ENCODE peak calls at places on chromosome 6, in four cellular contexts. U is tibial artery, B is lower lobe of right lung, L is heart left ventricle. G is an unnamed sample.

GRCh38 chr6:81450180-81450579 is 302.3 kb downstream of the TENT5A start:
- DNase-seq in L (no peak), B (no peak), U (no peak), G (no peak)

GRCh38 chr6:16129623-16130243 is 847 bp downstream of the MYLIP start:
- DNase-seq in B (peak; percentile 67), U (no peak), L (peak; percentile 73), G (peak; percentile 43)

GRCh38 chr6:68724054-68724453 is 89.0 kb downstream of the ADGRB3 start:
- DNase-seq in U (no peak), B (no peak), L (no peak), G (no peak)

GRCh38 chr6:5084787-5085637 is at the start of gene PPP1R3G:
- DNase-seq in U (peak; percentile 51), B (peak; percentile 54), L (peak; percentile 83), G (peak; percentile 84)

GRCh38 chr6:114558153-114558552 is 215.3 kb upstream of the HS3ST5 start:
- DNase-seq in L (no peak), U (no peak), B (no peak), G (no peak)

GRCh38 chr6:31131595-31131994 is 7.3 kb downstream of the PSORS1C2 start:
- DNase-seq in L (no peak), U (no peak), B (no peak), G (no peak)

GRCh38 chr6:162056061-162056460 is 671.5 kb downstream of the PRKN start:
- DNase-seq in L (no peak), B (no peak), U (no peak), G (no peak)

GRCh38 chr6:168145747-168146596 is 67.0 kb upstream of the FRMD1 start:
- DNase-seq in L (no peak), B (no peak), U (no peak), G (no peak)

GRCh38 chr6:168158980-168159349 is 80.0 kb upstream of the FRMD1 start:
- DNase-seq in L (no peak), B (no peak), U (no peak), G (no peak)

GRCh38 chr6:115540077-115540869 is 520.4 kb downstream of the FRK start:
- DNase-seq in L (no peak), U (no peak), B (no peak), G (no peak)

GRCh38 chr6:2546941-2547716 is 203.6 kb downstream of the MYLK4 start:
- DNase-seq in U (no peak), L (no peak), B (no peak), G (no peak)

GRCh38 chr6:43926644-43927524 is 156.9 kb downstream of the VEGFA start:
- DNase-seq in B (peak; percentile 57), U (peak; percentile 60), L (no peak), G (peak; percentile 61)

GRCh38 chr6:22447191-22447590 is 122.2 kb upstream of the HDGFL1 start:
- DNase-seq in B (no peak), U (no peak), L (no peak), G (no peak)

GRCh38 chr6:90385914-90386313 is 89.3 kb upstream of the BACH2 start:
- DNase-seq in B (no peak), L (no peak), U (no peak), G (no peak)

GRCh38 chr6:134826889-134827737 is 122.8 kb downstream of the ALDH8A1 start:
- DNase-seq in B (no peak), L (peak; percentile 81), U (peak; percentile 93), G (no peak)

GRCh38 chr6:42394151-42394550 is 57.6 kb downstream of the TRERF1 start:
- DNase-seq in B (no peak), U (no peak), L (no peak), G (no peak)

DNA sequence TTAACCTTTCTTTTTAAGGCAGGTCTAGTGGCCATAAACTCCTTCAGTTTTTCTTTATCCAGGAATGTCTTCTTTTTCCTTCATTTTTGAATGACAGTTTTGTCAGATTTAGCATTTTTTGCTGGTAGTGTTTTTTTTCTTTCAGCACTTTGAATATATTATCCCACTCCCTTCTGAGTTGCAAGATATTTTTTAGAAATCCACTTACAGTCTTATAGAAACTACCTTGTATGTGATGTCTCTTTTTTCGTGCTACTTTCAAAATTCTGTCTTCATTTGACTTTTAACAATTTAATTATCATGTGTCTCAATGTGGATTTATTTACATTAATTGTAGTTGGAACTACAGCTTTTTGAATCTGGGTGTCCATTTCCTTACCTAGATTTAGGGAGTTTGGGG is 284.4 kb upstream of the RNF217 start:
- DNase-seq in L (no peak), U (no peak), B (no peak), G (no peak)
- H3K9me3 ChIP-seq in L (peaks cover 52% of the 10 kb centered on the region), U (peaks cover 35% of the 10 kb centered on the region), B (peaks cover 17% of the 10 kb centered on the region), G (no peaks in the 10 kb centered on the region)

GRCh38 chr6:33958208-33958862 is 154.5 kb upstream of the MLN start:
- DNase-seq in U (no peak), B (no peak), L (peak; percentile 37), G (no peak)

GRCh38 chr6:33960345-33961313 is 156.8 kb upstream of the MLN start:
- DNase-seq in L (peak; percentile 47), U (no peak), B (no peak), G (no peak)

GRCh38 chr6:33957391-33958207 is 153.8 kb upstream of the MLN start:
- DNase-seq in U (no peak), L (peak; percentile 33), B (no peak), G (no peak)

GRCh38 chr6:33959661-33960344 is 156.0 kb upstream of the MLN start:
- DNase-seq in U (no peak), B (no peak), L (peak; percentile 40), G (no peak)

GRCh38 chr6:33958863-33959651 is 155.3 kb upstream of the MLN start:
- DNase-seq in U (no peak), B (no peak), L (peak; percentile 38), G (no peak)
- TF ChIP-seq CTCF in U (no peak), B (no peak), L (no peak), G (no peak)

DNA sequence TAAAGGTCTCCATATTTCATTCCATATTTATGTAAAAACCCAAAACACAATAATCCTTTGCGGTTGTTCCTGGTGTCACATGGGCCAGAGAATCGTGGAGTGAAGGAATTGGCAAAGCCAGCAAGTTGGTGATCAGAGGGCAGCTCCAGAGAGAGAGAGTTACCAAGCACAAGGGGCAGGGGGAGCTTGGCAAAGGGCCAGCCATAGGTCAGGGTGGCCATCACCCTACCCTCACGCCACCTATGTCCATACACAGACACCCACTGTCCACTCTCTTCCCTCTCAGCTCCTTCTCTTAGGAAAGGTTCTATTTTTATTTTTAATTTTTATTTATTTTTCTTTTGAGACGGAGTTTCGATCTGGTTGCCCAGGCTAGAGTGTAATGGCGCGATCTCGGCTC is 163.2 kb upstream of the JARID2 start:
- DNase-seq in L (no peak), U (no peak), B (no peak), G (no peak)
- H3K9me3 ChIP-seq in L (no peaks in the 10 kb centered on the region), U (no peaks in the 10 kb centered on the region), B (no peaks in the 10 kb centered on the region), G (no peaks in the 10 kb centered on the region)

GRCh38 chr6:169950558-169950957 is 199.1 kb downstream of the ERMARD start:
- DNase-seq in B (no peak), U (no peak), L (no peak), G (no peak)
- TF ChIP-seq CTCF in B (peak; percentile 44), U (no peak), L (peak; percentile 45), G (no peak)

DNA sequence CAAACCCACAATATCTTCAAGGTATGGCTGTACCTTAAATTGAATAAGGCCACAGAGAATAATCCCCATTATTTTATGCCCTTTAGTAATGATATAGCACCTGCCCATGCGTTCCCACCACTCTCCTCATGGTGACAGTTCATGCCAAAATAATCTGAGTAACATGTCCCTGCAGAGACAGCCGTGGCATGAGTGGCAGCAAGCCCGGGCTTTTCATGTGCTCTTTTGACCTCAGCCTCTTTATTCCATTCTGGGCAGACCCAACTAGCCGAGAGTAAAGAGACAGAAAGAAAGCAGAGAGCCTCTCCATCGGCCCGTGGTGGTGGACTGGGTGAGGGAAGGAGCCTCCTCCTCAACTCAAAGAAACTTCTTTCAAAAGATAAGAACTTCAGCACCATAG is 19.9 kb upstream of the POPDC3 start:
- DNase-seq in B (no peak), L (peak; percentile 66), U (no peak), G (no peak)
- H3K9me3 ChIP-seq in B (no peaks in the 10 kb centered on the region), L (peaks cover 9% of the 10 kb centered on the region), U (no peaks in the 10 kb centered on the region), G (no peaks in the 10 kb centered on the region)

DNA sequence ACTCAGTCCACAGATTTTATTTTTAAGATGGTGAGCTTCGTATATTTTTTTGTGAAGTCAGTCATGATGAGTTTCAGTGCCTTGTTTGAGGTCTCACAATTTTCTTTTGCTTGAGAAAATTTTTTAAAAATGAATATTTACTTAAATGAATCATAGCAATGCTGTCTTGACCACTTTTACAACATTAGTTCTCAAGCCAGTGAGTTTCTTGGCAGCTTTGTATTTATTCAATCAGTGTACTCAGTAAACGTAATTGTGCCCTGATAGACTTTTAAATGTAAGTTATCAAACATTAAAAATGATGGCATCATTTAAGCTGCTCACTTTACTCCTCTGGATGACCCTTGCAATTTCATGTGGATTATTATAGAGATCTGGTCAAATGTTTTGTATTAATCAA is 261.4 kb downstream of the KHDC1L start:
- DNase-seq in B (no peak), L (no peak), U (no peak), G (no peak)
- TF ChIP-seq CTCF in B (no peak), L (no peak), U (no peak), G (no peak)

G was measured in left lung.